ENCODE peak calls at places on chromosomes 2 and 18, in five cellular contexts. One of them, this sample, is unnamed.
A peak's percentile ranks its signal among the peaks of the same experiment; 100 is the strongest.

GRCh38 chr18:2948038-2948437 is 64.9 kb downstream of the LPIN2 start:
- DNase-seq in glutamatergic neuron: no peak
- DNase-seq in H1: no peak
- DNase-seq in heart left ventricle: peak; percentile 40
- DNase-seq in A549: peak; percentile 15
- DNase-seq in this sample: no peak

GRCh38 chr2:46504221-46504620 is 24.9 kb downstream of the TMEM247 start:
- DNase-seq in glutamatergic neuron: no peak
- DNase-seq in A549: no peak
- DNase-seq in H1: no peak
- DNase-seq in heart left ventricle: no peak
- DNase-seq in this sample: no peak

GRCh38 chr18:13443546-13443945 is 225.0 kb downstream of the LDLRAD4 start:
- DNase-seq in heart left ventricle: no peak
- DNase-seq in H1: no peak
- DNase-seq in A549: no peak
- DNase-seq in glutamatergic neuron: no peak
- DNase-seq in this sample: no peak

GRCh38 chr2:120820885-120821279 is 85.2 kb downstream of the GLI2 start:
- DNase-seq in heart left ventricle: no peak
- DNase-seq in A549: no peak
- DNase-seq in glutamatergic neuron: no peak
- DNase-seq in H1: no peak
- DNase-seq in this sample: no peak

GRCh38 chr2:8571792-8572499 is 109.9 kb upstream of the ID2 start:
- DNase-seq in H1: no peak
- DNase-seq in A549: no peak
- DNase-seq in glutamatergic neuron: no peak
- DNase-seq in heart left ventricle: peak; percentile 10
- DNase-seq in this sample: no peak

GRCh38 chr2:64838817-64839216 is 150.4 kb upstream of the SLC1A4 start:
- DNase-seq in glutamatergic neuron: no peak
- DNase-seq in A549: peak; percentile 58
- DNase-seq in H1: no peak
- DNase-seq in heart left ventricle: peak; percentile 26
- DNase-seq in this sample: no peak

GRCh38 chr2:240205348-240205747 is 64.9 kb upstream of the OTOS start:
- DNase-seq in glutamatergic neuron: no peak
- DNase-seq in A549: peak; percentile 46
- DNase-seq in heart left ventricle: no peak
- DNase-seq in H1: no peak
- DNase-seq in this sample: no peak

GRCh38 chr2:136116813-136117390 is 1.0 kb downstream of the CXCR4 start:
- DNase-seq in A549: no peak
- DNase-seq in H1: no peak
- DNase-seq in glutamatergic neuron: peak; percentile 45
- DNase-seq in heart left ventricle: peak; percentile 43
- DNase-seq in this sample: peak; percentile 14

GRCh38 chr18:10524507-10525425 is 1.1 kb upstream of the NAPG start:
- DNase-seq in H1: no peak
- DNase-seq in glutamatergic neuron: no peak
- DNase-seq in heart left ventricle: no peak
- DNase-seq in A549: no peak
- DNase-seq in this sample: no peak

GRCh38 chr2:18651842-18652774 is 62.7 kb upstream of the NT5C1B start:
- DNase-seq in glutamatergic neuron: no peak
- DNase-seq in H1: no peak
- DNase-seq in heart left ventricle: no peak
- DNase-seq in A549: no peak
- DNase-seq in this sample: no peak

GRCh38 chr2:26222976-26223375 is 21.5 kb downstream of the HADHA start:
- DNase-seq in glutamatergic neuron: no peak
- DNase-seq in H1: no peak
- DNase-seq in heart left ventricle: no peak
- DNase-seq in A549: no peak
- DNase-seq in this sample: no peak

GRCh38 chr18:76568726-76569125 is 73.7 kb upstream of the ZNF516 start:
- DNase-seq in A549: no peak
- DNase-seq in glutamatergic neuron: no peak
- DNase-seq in heart left ventricle: no peak
- DNase-seq in H1: no peak
- DNase-seq in this sample: no peak

GRCh38 chr2:133674433-133675331 is 106.4 kb upstream of the NCKAP5 start:
- DNase-seq in glutamatergic neuron: no peak
- DNase-seq in H1: no peak
- DNase-seq in heart left ventricle: peak; percentile 70
- DNase-seq in A549: no peak
- DNase-seq in this sample: peak; percentile 5

GRCh38 chr2:203395858-203396257 is 67.7 kb downstream of the ABI2 start:
- DNase-seq in heart left ventricle: no peak
- DNase-seq in glutamatergic neuron: no peak
- DNase-seq in A549: no peak
- DNase-seq in H1: no peak
- DNase-seq in this sample: no peak

GRCh38 chr18:11587846-11588245 is 21.6 kb upstream of the SLC35G4 start:
- DNase-seq in heart left ventricle: no peak
- DNase-seq in H1: no peak
- DNase-seq in A549: no peak
- DNase-seq in glutamatergic neuron: no peak
- DNase-seq in this sample: no peak

GRCh38 chr2:40284797-40285196 is 167.1 kb downstream of the SLC8A1 start:
- DNase-seq in H1: no peak
- DNase-seq in glutamatergic neuron: no peak
- DNase-seq in heart left ventricle: no peak
- DNase-seq in A549: no peak
- DNase-seq in this sample: no peak

GRCh38 chr2:80102026-80102425 is 202.5 kb downstream of the LRRTM1 start:
- DNase-seq in glutamatergic neuron: no peak
- DNase-seq in H1: no peak
- DNase-seq in A549: no peak
- DNase-seq in heart left ventricle: no peak
- DNase-seq in this sample: no peak

GRCh38 chr18:63603772-63604171 is 16.6 kb downstream of the SERPINB13 start:
- DNase-seq in heart left ventricle: no peak
- DNase-seq in H1: no peak
- DNase-seq in A549: no peak
- DNase-seq in glutamatergic neuron: no peak
- DNase-seq in this sample: no peak

GRCh38 chr2:111122631-111123421 is 2.1 kb downstream of the BCL2L11 start:
- DNase-seq in heart left ventricle: peak; percentile 89
- DNase-seq in A549: peak; percentile 25
- DNase-seq in glutamatergic neuron: peak; percentile 75
- DNase-seq in H1: no peak
- DNase-seq in this sample: peak; percentile 77

GRCh38 chr2:200466703-200467418 is 43.0 kb downstream of the KCTD18 start:
- DNase-seq in H1: no peak
- DNase-seq in glutamatergic neuron: no peak
- DNase-seq in heart left ventricle: no peak
- DNase-seq in A549: no peak
- DNase-seq in this sample: no peak

GRCh38 chr18:74226156-74226555 is 65.6 kb downstream of the CYB5A start:
- DNase-seq in glutamatergic neuron: no peak
- DNase-seq in A549: no peak
- DNase-seq in heart left ventricle: no peak
- DNase-seq in H1: no peak
- DNase-seq in this sample: no peak

GRCh38 chr2:216863946-216864345 is 4.1 kb upstream of the TNP1 start:
- DNase-seq in H1: no peak
- DNase-seq in heart left ventricle: no peak
- DNase-seq in A549: no peak
- DNase-seq in glutamatergic neuron: no peak
- DNase-seq in this sample: no peak

GRCh38 chr2:190413421-190413820 is 5.3 kb downstream of the MFSD6 start:
- DNase-seq in H1: no peak
- DNase-seq in glutamatergic neuron: no peak
- DNase-seq in A549: no peak
- DNase-seq in heart left ventricle: no peak
- DNase-seq in this sample: no peak

GRCh38 chr18:54209471-54210180 is 14.8 kb downstream of the MBD2 start:
- DNase-seq in heart left ventricle: no peak
- DNase-seq in H1: no peak
- DNase-seq in A549: no peak
- DNase-seq in glutamatergic neuron: peak; percentile 52
- DNase-seq in this sample: no peak

GRCh38 chr2:206572725-206573124 is 69.6 kb upstream of the FAM237A start:
- DNase-seq in heart left ventricle: no peak
- DNase-seq in H1: no peak
- DNase-seq in A549: no peak
- DNase-seq in glutamatergic neuron: no peak
- DNase-seq in this sample: no peak
- TF ChIP-seq CTCF in heart left ventricle: no peak
- TF ChIP-seq CTCF in H1: no peak
- TF ChIP-seq CTCF in A549: no peak
- TF ChIP-seq CTCF in glutamatergic neuron: no peak
- TF ChIP-seq CTCF in this sample: no peak

DNA sequence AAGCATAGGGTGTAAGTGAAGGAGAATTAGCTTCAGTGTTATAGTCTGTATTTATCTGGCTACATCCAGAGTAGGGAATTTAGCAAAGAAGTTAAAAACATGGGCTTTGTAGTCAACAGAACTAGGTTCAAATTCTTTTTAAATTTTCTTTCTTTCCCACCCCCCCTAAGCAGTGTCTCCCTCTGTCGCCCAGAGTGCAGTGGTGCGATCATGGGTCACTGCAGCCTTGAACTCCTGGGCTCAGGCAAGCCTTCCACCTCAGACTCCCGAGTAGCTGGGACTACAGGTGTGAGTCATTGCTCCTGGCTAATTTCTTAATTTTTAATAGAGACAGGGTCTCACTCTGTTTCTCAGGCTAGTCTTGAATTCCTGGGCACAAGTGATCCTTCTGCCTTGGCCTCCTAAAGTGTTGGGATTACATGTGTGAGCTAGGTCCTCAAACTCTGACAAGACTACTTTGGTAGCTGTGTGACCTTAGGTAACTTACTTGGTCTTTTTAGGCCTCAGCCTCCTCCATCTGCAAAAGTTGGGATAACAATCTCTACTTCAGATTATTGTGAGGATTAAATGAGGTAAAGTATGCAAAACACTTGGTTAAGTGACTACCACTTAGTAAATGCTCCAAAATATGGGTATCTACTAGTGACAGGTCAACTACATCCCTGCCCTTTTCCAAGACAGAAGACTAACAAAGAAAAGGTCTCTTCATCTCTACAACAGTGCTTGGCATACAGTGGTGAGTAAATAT is 17.8 kb downstream of the DOK1 start:
- DNase-seq in heart left ventricle: no peak
- DNase-seq in H1: no peak
- DNase-seq in glutamatergic neuron: no peak
- DNase-seq in A549: no peak
- DNase-seq in this sample: no peak
- TF ChIP-seq CTCF in heart left ventricle: no peak
- TF ChIP-seq CTCF in H1: peak; percentile 56
- TF ChIP-seq CTCF in glutamatergic neuron: no peak
- TF ChIP-seq CTCF in A549: no peak
- TF ChIP-seq CTCF in this sample: no peak

GRCh38 chr2:234496835-234497591 is at the start of gene ARL4C:
- DNase-seq in H1: no peak
- DNase-seq in heart left ventricle: peak; percentile 64
- DNase-seq in A549: no peak
- DNase-seq in glutamatergic neuron: peak; percentile 84
- DNase-seq in this sample: peak; percentile 81
- TF ChIP-seq CTCF in H1: no peak
- TF ChIP-seq CTCF in heart left ventricle: no peak
- TF ChIP-seq CTCF in A549: no peak
- TF ChIP-seq CTCF in glutamatergic neuron: no peak
- TF ChIP-seq CTCF in this sample: no peak

GRCh38 chr2:53455094-53455493 is 312.5 kb upstream of the CHAC2 start:
- DNase-seq in A549: no peak
- DNase-seq in H1: no peak
- DNase-seq in heart left ventricle: no peak
- DNase-seq in glutamatergic neuron: no peak
- DNase-seq in this sample: no peak

GRCh38 chr2:53463771-53464726 is 303.6 kb upstream of the CHAC2 start:
- DNase-seq in glutamatergic neuron: no peak
- DNase-seq in H1: no peak
- DNase-seq in heart left ventricle: no peak
- DNase-seq in A549: no peak
- DNase-seq in this sample: no peak

DNA sequence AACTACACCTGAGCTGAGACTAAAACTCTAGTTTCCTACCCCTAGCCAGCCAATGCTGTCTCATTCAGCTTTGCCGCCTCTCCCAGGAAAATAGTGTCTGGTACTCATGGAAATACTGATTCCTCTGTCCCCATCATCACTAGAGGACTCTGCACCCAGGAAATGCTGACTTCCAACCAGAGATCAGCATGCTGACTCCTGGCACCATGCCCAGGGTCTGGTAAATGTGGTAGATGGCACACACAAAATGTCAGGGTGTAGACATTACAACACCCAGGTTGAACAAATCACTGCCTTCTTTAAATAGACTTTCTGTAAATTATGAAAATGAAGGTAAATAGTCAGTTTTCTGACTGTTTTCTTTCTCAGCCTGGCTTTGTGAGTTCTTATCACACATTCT is 307.3 kb upstream of the CHAC2 start:
- DNase-seq in A549: no peak
- DNase-seq in glutamatergic neuron: no peak
- DNase-seq in heart left ventricle: peak; percentile 48
- DNase-seq in H1: no peak
- DNase-seq in this sample: no peak
- TF ChIP-seq CTCF in A549: no peak
- TF ChIP-seq CTCF in glutamatergic neuron: no peak
- TF ChIP-seq CTCF in heart left ventricle: no peak
- TF ChIP-seq CTCF in H1: no peak
- TF ChIP-seq CTCF in this sample: no peak

GRCh38 chr18:51540562-51540961 is 343.1 kb upstream of the MEX3C start:
- DNase-seq in glutamatergic neuron: no peak
- DNase-seq in A549: no peak
- DNase-seq in heart left ventricle: no peak
- DNase-seq in H1: no peak
- DNase-seq in this sample: no peak

GRCh38 chr18:51541230-51541629 is 343.7 kb upstream of the MEX3C start:
- DNase-seq in A549: no peak
- DNase-seq in H1: no peak
- DNase-seq in heart left ventricle: no peak
- DNase-seq in glutamatergic neuron: no peak
- DNase-seq in this sample: no peak

GRCh38 chr18:51531496-51531895 is 334.0 kb upstream of the MEX3C start:
- DNase-seq in A549: no peak
- DNase-seq in glutamatergic neuron: no peak
- DNase-seq in H1: no peak
- DNase-seq in heart left ventricle: no peak
- DNase-seq in this sample: no peak

DNA sequence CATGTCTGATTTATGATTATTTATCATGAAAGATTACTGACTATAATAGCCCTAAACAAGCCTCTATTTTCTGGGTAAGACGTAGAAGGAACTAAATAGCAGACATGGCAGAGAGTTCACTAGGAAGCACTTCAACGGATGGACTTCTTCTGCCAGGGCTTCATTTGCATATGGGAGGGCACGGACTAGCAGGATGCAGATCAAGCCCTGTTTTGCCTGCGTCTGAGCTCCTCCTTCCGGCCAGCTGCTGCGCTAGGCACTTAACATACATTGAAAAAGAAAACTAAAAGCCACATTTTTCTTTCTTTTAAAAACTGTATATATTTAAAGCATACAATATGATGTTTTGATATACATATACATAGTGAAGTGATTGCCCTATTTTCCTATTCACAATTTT is 340.0 kb upstream of the MEX3C start:
- DNase-seq in H1: peak; percentile 27
- DNase-seq in glutamatergic neuron: peak; percentile 34
- DNase-seq in heart left ventricle: peak; percentile 46
- DNase-seq in A549: no peak
- DNase-seq in this sample: peak; percentile 28
- TF ChIP-seq CTCF in H1: peak; percentile 53
- TF ChIP-seq CTCF in glutamatergic neuron: no peak
- TF ChIP-seq CTCF in heart left ventricle: peak; percentile 31
- TF ChIP-seq CTCF in A549: no peak
- TF ChIP-seq CTCF in this sample: no peak

GRCh38 chr2:31070339-31070738 is 67.9 kb downstream of the GALNT14 start:
- DNase-seq in heart left ventricle: no peak
- DNase-seq in A549: no peak
- DNase-seq in glutamatergic neuron: no peak
- DNase-seq in H1: no peak
- DNase-seq in this sample: no peak
- TF ChIP-seq CTCF in heart left ventricle: no peak
- TF ChIP-seq CTCF in A549: no peak
- TF ChIP-seq CTCF in glutamatergic neuron: no peak
- TF ChIP-seq CTCF in H1: no peak
- TF ChIP-seq CTCF in this sample: no peak

This sample was measured in endothelial cell.